ENCODE peak calls at places on chromosomes 3 and 15, in five cellular contexts. M, Q, K, Z and T are unnamed samples.
A peak's percentile ranks its signal among the peaks of the same experiment; 100 is the strongest.

GRCh38 chr15:99704444-99704838 is 28.8 kb downstream of the LYSMD4 start:
- DNase-seq in Q (peak; percentile 84), M (peak; percentile 46), K (peak; percentile 92), Z (peak; percentile 89), T (peak; percentile 87)

GRCh38 chr3:132417695-132418520 is 606 bp downstream of the DNAJC13 start:
- DNase-seq in Z (peak; percentile 68), Q (peak; percentile 20), K (peak; percentile 84), M (peak; percentile 30), T (peak; percentile 66)

GRCh38 chr15:34810455-34811146 is 15.3 kb upstream of the ACTC1 start:
- DNase-seq in Q (peak; percentile 97), M (no peak), Z (no peak), K (peak; percentile 75), T (peak; percentile 80)

GRCh38 chr15:88487796-88488523 is 20.5 kb downstream of the MRPS11 start:
- DNase-seq in Z (peak; percentile 35), M (no peak), K (no peak), Q (no peak), T (no peak)

GRCh38 chr3:171157286-171157685 is 130.8 kb upstream of the SLC2A2 start:
- DNase-seq in M (no peak), Z (peak; percentile 55), Q (no peak), K (peak; percentile 37), T (no peak)

GRCh38 chr15:95087253-95087609 is 855.9 kb downstream of the MCTP2 start:
- DNase-seq in K (peak; percentile 3), Q (no peak), M (no peak), Z (no peak), T (no peak)

GRCh38 chr3:157436583-157437300 is at the start of gene PTX3:
- DNase-seq in M (peak; percentile 26), K (peak; percentile 95), Q (peak; percentile 81), Z (peak; percentile 51), T (no peak)

GRCh38 chr3:51390186-51390585 is 899 bp upstream of the RBM15B start:
- DNase-seq in Q (no peak), K (no peak), M (no peak), Z (no peak), T (no peak)

GRCh38 chr3:18772699-18773305 is 347.7 kb upstream of the SATB1 start:
- DNase-seq in K (no peak), Q (no peak), Z (no peak), M (peak; percentile 30), T (no peak)

GRCh38 chr3:143565943-143566342 is 282.3 kb downstream of the SLC9A9 start:
- DNase-seq in Q (no peak), K (peak; percentile 67), Z (no peak), M (no peak), T (no peak)

GRCh38 chr3:126911162-126912026 is 71.5 kb upstream of the PLXNA1 start:
- DNase-seq in M (no peak), K (peak; percentile 86), Z (no peak), Q (no peak), T (peak; percentile 83)

GRCh38 chr15:96354731-96355560 is 24.4 kb downstream of the NR2F2 start:
- DNase-seq in Q (no peak), M (no peak), Z (peak; percentile 31), K (peak; percentile 90), T (no peak)

GRCh38 chr3:162538906-162539305 is 1042.3 kb downstream of the OTOL1 start:
- DNase-seq in M (no peak), K (peak; percentile 34), Z (no peak), Q (no peak), T (peak; percentile 4)

GRCh38 chr3:142853270-142854163 is 35.4 kb downstream of the PCOLCE2 start:
- DNase-seq in K (peak; percentile 17), Z (no peak), M (no peak), Q (no peak), T (no peak)

GRCh38 chr3:136277115-136277514 is 27.0 kb downstream of the PCCB start:
- DNase-seq in Z (no peak), K (no peak), Q (no peak), M (peak; percentile 13), T (no peak)

GRCh38 chr3:184345678-184346144 is 8.3 kb downstream of the FAM131A start:
- DNase-seq in Q (no peak), M (peak; percentile 90), Z (peak; percentile 88), K (peak; percentile 70), T (no peak)

GRCh38 chr3:128367726-128368125 is 99.0 kb downstream of the DNAJB8 start:
- DNase-seq in Q (no peak), K (no peak), M (no peak), Z (peak; percentile 33), T (no peak)

GRCh38 chr15:87123676-87124382 is 1044.2 kb downstream of the AGBL1 start:
- DNase-seq in K (no peak), M (peak; percentile 16), Q (no peak), Z (no peak), T (no peak)

GRCh38 chr3:42795621-42796181 is 8.6 kb downstream of the HIGD1A start:
- DNase-seq in Q (no peak), M (no peak), Z (no peak), K (no peak), T (no peak)

GRCh38 chr15:31296304-31297220 is 30.1 kb upstream of the KLF13 start:
- DNase-seq in M (no peak), K (peak; percentile 24), Q (no peak), Z (peak; percentile 63), T (no peak)

GRCh38 chr3:188294823-188295487 is 141.0 kb downstream of the LPP start:
- DNase-seq in Q (peak; percentile 79), M (no peak), K (peak; percentile 93), Z (no peak), T (peak; percentile 80)

GRCh38 chr3:64023861-64024223 is 548 bp upstream of the PSMD6 start:
- DNase-seq in M (no peak), Z (no peak), K (no peak), Q (no peak), T (no peak)

GRCh38 chr3:9770276-9770812 is 597 bp upstream of the CAMK1 start:
- DNase-seq in Z (no peak), Q (no peak), K (peak; percentile 91), M (peak; percentile 44), T (no peak)

GRCh38 chr15:57477736-57478522 is 101.6 kb downstream of the CGNL1 start:
- DNase-seq in M (no peak), Q (no peak), K (no peak), Z (peak; percentile 14), T (no peak)

GRCh38 chr15:74821091-74821789 is 5.2 kb upstream of the CPLX3 start:
- DNase-seq in K (no peak), M (no peak), Q (no peak), Z (peak; percentile 76), T (no peak)

GRCh38 chr15:42456971-42457370 is 34.0 kb downstream of the ZNF106 start:
- DNase-seq in Q (no peak), Z (no peak), K (peak; percentile 48), M (no peak), T (no peak)

DNA sequence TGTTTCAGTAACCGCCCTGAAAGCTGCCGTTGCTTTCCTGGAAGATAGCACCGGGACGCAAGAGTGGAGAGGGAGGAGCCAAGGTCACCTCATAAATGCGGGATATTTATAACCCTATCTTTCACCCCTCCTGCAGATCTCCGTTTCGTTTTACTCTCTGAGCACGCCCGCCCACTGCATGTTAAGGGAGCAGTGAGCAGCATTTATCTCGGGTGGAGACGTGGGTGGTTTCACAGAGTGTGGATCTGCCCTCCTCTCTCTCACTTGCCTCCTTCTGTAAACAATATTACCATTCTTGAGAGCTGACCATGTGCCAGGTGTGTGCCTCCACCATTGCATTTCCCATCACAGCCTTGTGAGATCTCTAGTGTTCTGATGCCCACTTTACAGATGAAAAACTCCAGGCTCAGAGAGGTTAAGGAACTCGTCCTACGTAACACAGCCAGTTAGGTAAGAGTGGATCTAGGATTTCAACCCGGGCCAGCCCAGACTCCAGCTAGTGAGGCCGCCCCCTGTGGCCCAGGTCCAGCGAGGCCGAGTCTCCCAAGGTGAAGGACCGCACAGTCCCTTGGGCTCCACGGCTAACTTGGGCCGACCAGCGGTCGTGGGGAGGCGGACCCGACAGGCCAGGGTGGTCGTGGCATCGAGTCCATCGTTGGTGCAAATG is 16.9 kb upstream of the SEMA4B start:
- DNase-seq in M (no peak), K (peak; percentile 96), Z (no peak), Q (no peak), T (no peak)
- TF ChIP-seq CTCF in M (no peak), K (no peak), Z (no peak), Q (no peak), T (no peak)

DNA sequence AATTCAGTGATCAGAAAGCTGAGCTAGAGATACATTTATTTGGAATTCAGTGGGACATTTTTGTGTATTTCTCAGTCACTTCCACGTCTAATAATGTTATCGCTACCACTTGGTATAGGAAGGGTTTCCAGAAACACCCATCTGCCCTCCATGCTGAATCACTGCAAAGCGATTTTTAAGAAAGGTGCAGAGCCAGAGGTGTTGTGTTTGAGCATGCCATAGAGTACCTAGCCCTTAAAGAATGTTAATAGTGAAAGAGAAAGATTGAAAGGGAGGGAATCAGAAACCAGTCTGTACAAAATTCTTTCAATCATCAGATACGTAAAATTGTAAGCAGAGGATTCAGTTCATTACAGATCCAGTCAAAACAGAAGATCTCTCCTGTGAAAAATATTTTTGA is 80.1 kb upstream of the ARL6 start:
- DNase-seq in M (no peak), Z (no peak), Q (no peak), K (no peak), T (no peak)
- H3K4me3 ChIP-seq in M (no peak overlapping the region), Z (no peak overlapping the region), Q (no peak overlapping the region), K (no peak overlapping the region), T (no peak overlapping the region)

GRCh38 chr3:181943285-181943684 is 231.6 kb downstream of the SOX2 start:
- DNase-seq in K (no peak), Q (no peak), M (no peak), Z (no peak), T (no peak)

GRCh38 chr3:181947606-181948005 is 235.9 kb downstream of the SOX2 start:
- DNase-seq in K (no peak), Q (no peak), Z (peak; percentile 9), M (no peak), T (no peak)

GRCh38 chr3:181952221-181952620 is 240.5 kb downstream of the SOX2 start:
- DNase-seq in M (no peak), K (no peak), Z (no peak), Q (no peak), T (no peak)

GRCh38 chr3:181948286-181948685 is 236.6 kb downstream of the SOX2 start:
- DNase-seq in Q (no peak), Z (peak; percentile 8), M (no peak), K (no peak), T (no peak)
- TF ChIP-seq CTCF in Q (no peak), Z (peak; percentile 35), M (no peak), K (no peak), T (no peak)

GRCh38 chr3:113895964-113896363 is 51.8 kb upstream of the ZDHHC23 start:
- DNase-seq in Z (no peak), K (no peak), Q (no peak), M (no peak), T (no peak)

GRCh38 chr3:113894927-113895326 is 52.9 kb upstream of the ZDHHC23 start:
- DNase-seq in M (no peak), Q (no peak), K (no peak), Z (no peak), T (no peak)

GRCh38 chr3:113898892-113899291 is 48.9 kb upstream of the ZDHHC23 start:
- DNase-seq in Z (no peak), Q (no peak), M (no peak), K (peak; percentile 73), T (no peak)

GRCh38 chr3:113897373-113897777 is 50.4 kb upstream of the ZDHHC23 start:
- DNase-seq in M (no peak), K (no peak), Q (no peak), Z (no peak), T (no peak)

DNA sequence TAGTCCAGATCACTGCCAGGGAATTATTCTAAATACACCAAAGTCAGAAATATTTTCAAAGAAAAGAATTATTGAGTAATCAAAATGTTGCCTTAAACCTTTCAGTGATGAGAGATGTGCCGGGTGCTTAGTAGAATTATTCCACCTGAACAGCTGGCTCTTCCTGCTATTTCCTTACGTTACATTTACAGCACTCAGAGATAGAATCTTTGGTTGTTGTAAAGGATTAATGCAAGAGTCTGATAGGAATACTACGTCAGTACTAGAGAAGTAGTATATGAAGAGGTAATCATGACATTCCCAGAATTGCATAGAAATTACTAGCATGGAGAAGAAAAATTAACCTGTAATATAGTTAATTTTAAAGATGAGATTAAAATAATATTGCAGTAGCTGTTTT is 50.9 kb upstream of the ZDHHC23 start:
- DNase-seq in Q (no peak), Z (no peak), M (no peak), K (no peak), T (no peak)
- H3K4me3 ChIP-seq in Q (no peak overlapping the region), Z (no peak overlapping the region), M (no peak overlapping the region), K (no peak overlapping the region), T (no peak overlapping the region)